ENCODE peak calls at places on chromosomes 7 and 10, in ten cellular contexts. M, Z, W, T, E, R, K, X, O and A are unnamed samples.

GRCh38 chr10:11353229-11353896 is 258.1 kb downstream of the USP6NL start:
- DNase-seq in M (no peak), Z (no peak), W (no peak), T (no peak), E (no peak), R (no peak), K (no peak), X (no peak), O (no peak), A (no peak)

GRCh38 chr10:132575320-132576201 is 38.0 kb downstream of the INPP5A start:
- DNase-seq in M (peak; percentile 96), Z (peak; percentile 78), W (no peak), T (peak; percentile 86), E (no peak), R (peak; percentile 74), K (no peak), X (no peak), O (no peak), A (no peak)

GRCh38 chr7:129947001-129947400 is 5.8 kb downstream of the UBE2H start:
- DNase-seq in M (no peak), Z (no peak), W (no peak), T (no peak), E (no peak), R (no peak), K (no peak), X (no peak), O (no peak), A (no peak)

GRCh38 chr10:77164616-77165311 is 472.8 kb downstream of the KCNMA1 start:
- DNase-seq in M (peak; percentile 92), Z (peak; percentile 26), W (no peak), T (peak; percentile 56), E (no peak), R (no peak), K (no peak), X (no peak), O (no peak), A (no peak)

GRCh38 chr7:107009846-107010203 is 34.7 kb upstream of the PRKAR2B start:
- DNase-seq in M (no peak), Z (no peak), W (no peak), T (no peak), E (no peak), R (no peak), K (no peak), X (no peak), O (no peak), A (peak; percentile 30)

GRCh38 chr10:130246113-130246512 is 109.9 kb downstream of the GLRX3 start:
- DNase-seq in M (no peak), Z (no peak), W (no peak), T (no peak), E (no peak), R (no peak), K (no peak), X (no peak), O (no peak), A (no peak)

GRCh38 chr7:140908351-140908750 is 16.4 kb downstream of the BRAF start:
- DNase-seq in M (no peak), Z (no peak), W (no peak), T (no peak), E (no peak), R (no peak), K (no peak), X (no peak), O (no peak), A (no peak)

GRCh38 chr7:79287976-79288375 is 165.5 kb downstream of the MAGI2 start:
- DNase-seq in M (no peak), Z (no peak), W (no peak), T (no peak), E (no peak), R (no peak), K (no peak), X (no peak), O (no peak), A (no peak)

GRCh38 chr10:18606051-18606730 is 45.2 kb downstream of the NSUN6 start:
- DNase-seq in M (no peak), Z (no peak), W (no peak), T (peak; percentile 18), E (no peak), R (no peak), K (no peak), X (no peak), O (no peak), A (no peak)

GRCh38 chr10:69636626-69637550 is 6.8 kb downstream of the FAM241B start:
- DNase-seq in M (peak; percentile 74), Z (no peak), W (peak; percentile 18), T (no peak), E (no peak), R (peak; percentile 60), K (peak; percentile 16), X (peak; percentile 70), O (no peak), A (no peak)

GRCh38 chr10:115092555-115093285 is 445 bp upstream of the ATRNL1 start:
- DNase-seq in M (no peak), Z (peak; percentile 48), W (peak; percentile 49), T (peak; percentile 51), E (peak; percentile 59), R (peak; percentile 25), K (peak; percentile 14), X (peak; percentile 77), O (peak; percentile 17), A (peak; percentile 20)

GRCh38 chr7:39295791-39296190 is 270.4 kb upstream of the YAE1 start:
- DNase-seq in M (no peak), Z (no peak), W (no peak), T (no peak), E (no peak), R (no peak), K (no peak), X (no peak), O (no peak), A (no peak)

GRCh38 chr10:22573820-22574569 is 140.4 kb downstream of the PIP4K2A start:
- DNase-seq in M (peak; percentile 44), Z (peak; percentile 53), W (peak; percentile 54), T (no peak), E (no peak), R (peak; percentile 56), K (no peak), X (peak; percentile 70), O (no peak), A (no peak)

GRCh38 chr10:31166606-31167005 is 134.9 kb upstream of the ZNF438 start:
- DNase-seq in M (peak; percentile 3), Z (no peak), W (no peak), T (no peak), E (no peak), R (no peak), K (no peak), X (no peak), O (no peak), A (no peak)

GRCh38 chr7:3283130-3283704 is 17.8 kb upstream of the SDK1 start:
- DNase-seq in M (no peak), Z (no peak), W (no peak), T (no peak), E (no peak), R (no peak), K (no peak), X (peak; percentile 60), O (no peak), A (no peak)

GRCh38 chr10:14601872-14602725 is 172.6 kb downstream of the FAM107B start:
- DNase-seq in M (peak; percentile 75), Z (peak; percentile 28), W (peak; percentile 60), T (peak; percentile 89), E (no peak), R (peak; percentile 79), K (peak; percentile 55), X (no peak), O (no peak), A (no peak)

GRCh38 chr7:78007231-78007630 is 208.7 kb downstream of the PHTF2 start:
- DNase-seq in M (no peak), Z (no peak), W (no peak), T (no peak), E (no peak), R (no peak), K (no peak), X (no peak), O (no peak), A (no peak)

GRCh38 chr10:100886544-100886943 is 26.2 kb upstream of the SLF2 start:
- DNase-seq in M (no peak), Z (no peak), W (no peak), T (no peak), E (no peak), R (no peak), K (no peak), X (no peak), O (no peak), A (no peak)

GRCh38 chr7:55623617-55624016 is 51.3 kb upstream of the VOPP1 start:
- DNase-seq in M (no peak), Z (no peak), W (no peak), T (no peak), E (no peak), R (no peak), K (no peak), X (no peak), O (no peak), A (no peak)

GRCh38 chr7:33109758-33110238 is 594 bp upstream of the RP9 start:
- DNase-seq in M (peak; percentile 45), Z (no peak), W (peak; percentile 41), T (peak; percentile 35), E (no peak), R (peak; percentile 12), K (no peak), X (no peak), O (no peak), A (no peak)
- TF ChIP-seq CTCF in M (no peak), Z (no peak), W (no peak), T (no peak), E (no peak), R (no peak), K (no peak), X (no peak), O (no peak), A (no peak)

GRCh38 chr10:95518455-95519131 is 42.6 kb downstream of the SORBS1 start:
- DNase-seq in M (no peak), Z (no peak), W (no peak), T (no peak), E (no peak), R (no peak), K (no peak), X (no peak), O (no peak), A (no peak)
- TF ChIP-seq CTCF in M (no peak), Z (no peak), W (no peak), T (no peak), E (no peak), R (no peak), K (no peak), X (no peak), O (no peak), A (no peak)

GRCh38 chr7:48053823-48054222 is 18.5 kb downstream of the C7orf57 start:
- DNase-seq in M (no peak), Z (no peak), W (no peak), T (no peak), E (no peak), R (no peak), K (no peak), X (no peak), O (no peak), A (no peak)
- TF ChIP-seq CTCF in M (no peak), Z (no peak), W (no peak), T (no peak), E (no peak), R (no peak), K (no peak), X (no peak), O (no peak), A (no peak)

DNA sequence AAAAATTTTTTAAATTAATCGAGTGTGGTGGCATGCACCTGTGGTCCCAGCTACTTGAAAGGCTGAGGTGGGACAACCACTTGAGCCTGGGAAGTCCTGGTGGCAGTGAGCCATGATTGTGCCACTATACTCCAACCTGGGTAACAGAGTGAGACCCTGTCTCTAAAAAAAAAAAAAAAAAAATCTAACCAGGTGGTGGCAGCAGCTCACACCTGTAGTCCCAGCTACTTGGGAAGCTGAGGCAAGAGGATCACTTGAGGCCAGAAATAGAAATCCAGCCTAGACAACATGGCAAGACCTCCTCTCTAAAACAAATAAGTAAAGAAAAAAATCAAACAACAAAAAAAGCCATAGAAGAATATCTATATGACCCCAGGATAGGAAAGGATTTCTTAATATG is 3.6 kb upstream of the MYOF start:
- DNase-seq in M (no peak), Z (no peak), W (no peak), T (no peak), E (no peak), R (no peak), K (no peak), X (peak; percentile 28), O (no peak), A (no peak)
- TF ChIP-seq CTCF in M (no peak), Z (no peak), W (no peak), T (no peak), E (no peak), R (no peak), K (no peak), X (peak; percentile 63), O (no peak), A (peak; percentile 16)